ENCODE peak calls at places on chromosomes 5 and 9, in seven cellular contexts. D is Peyer's patch; H is brain microvascular endothelial cell; T is endodermal cell; Y is CD8-positive, alpha-beta T cell; L is lower lobe of right lung; P is mammary epithelial cell. F is an unnamed sample. For H3K36me3, the result is how much of the 10 kb centered on the place peaks cover.

GRCh38 chr5:36414869-36415282 is 113.2 kb upstream of the RANBP3L start:
- DNase-seq in D (no peak), H (no peak), T (peak), Y (no peak), L (no peak), P (peak), F (no peak)

GRCh38 chr5:56516441-56516840 is 283.3 kb upstream of the ANKRD55 start:
- DNase-seq in D (no peak), H (no peak), T (no peak), Y (no peak), L (no peak), P (no peak), F (no peak)

GRCh38 chr5:150789943-150790611 is 11.5 kb downstream of the SMIM3 start:
- DNase-seq in D (peak), H (peak), T (peak), Y (peak), L (no peak), P (peak), F (peak)

GRCh38 chr5:140550147-140551079 is 3.0 kb downstream of the EIF4EBP3 start:
- DNase-seq in D (peak), H (no peak), T (peak), Y (no peak), L (no peak), P (no peak), F (no peak)

GRCh38 chr5:71924325-71924724 is 182.9 kb upstream of the MAP1B start:
- DNase-seq in D (no peak), H (no peak), T (no peak), Y (no peak), L (no peak), P (no peak), F (no peak)

GRCh38 chr9:137437691-137438590 is 3.2 kb downstream of the ENTPD8 start:
- DNase-seq in D (no peak), H (no peak), T (no peak), Y (no peak), L (peak), P (no peak), F (no peak)

GRCh38 chr9:84978761-84979160 is 309.2 kb downstream of the NTRK2 start:
- DNase-seq in D (no peak), H (no peak), T (no peak), Y (no peak), L (no peak), P (peak), F (no peak)

GRCh38 chr5:125485003-125485641 is 738.7 kb upstream of the ZNF608 start:
- DNase-seq in D (peak), H (peak), T (peak), Y (no peak), L (no peak), P (peak), F (peak)

GRCh38 chr9:104872959-104873850 is 54.8 kb downstream of the ABCA1 start:
- DNase-seq in D (peak), H (peak), T (no peak), Y (no peak), L (no peak), P (peak), F (peak)

GRCh38 chr5:6319116-6319515 is 59.2 kb downstream of the MED10 start:
- DNase-seq in D (no peak), H (no peak), T (no peak), Y (no peak), L (no peak), P (no peak), F (no peak)

GRCh38 chr5:96602776-96603175 is 59.4 kb upstream of the CAST start:
- DNase-seq in D (no peak), H (no peak), T (no peak), Y (no peak), L (no peak), P (no peak), F (no peak)

GRCh38 chr5:8517461-8517860 is 648.5 kb downstream of the MTRR start:
- DNase-seq in D (no peak), H (peak), T (peak), Y (no peak), L (no peak), P (peak), F (no peak)

GRCh38 chr5:8598996-8599395 is 730.0 kb downstream of the MTRR start:
- DNase-seq in D (no peak), H (no peak), T (no peak), Y (no peak), L (no peak), P (no peak), F (no peak)

GRCh38 chr5:1419476-1420210 is 25.6 kb downstream of the SLC6A3 start:
- DNase-seq in D (peak), H (no peak), T (no peak), Y (no peak), L (no peak), P (no peak), F (no peak)

GRCh38 chr9:19650292-19650691 is 138.5 kb downstream of the SLC24A2 start:
- DNase-seq in D (no peak), H (no peak), T (no peak), Y (no peak), L (no peak), P (no peak), F (no peak)

GRCh38 chr5:107840161-107840560 is 169.4 kb upstream of the EFNA5 start:
- DNase-seq in D (no peak), H (no peak), T (peak), Y (no peak), L (no peak), P (no peak), F (no peak)

GRCh38 chr5:71576241-71576640 is 10.9 kb upstream of the MCCC2 start:
- DNase-seq in D (no peak), H (no peak), T (no peak), Y (no peak), L (no peak), P (no peak), F (no peak)

GRCh38 chr5:8184455-8185063 is 315.6 kb downstream of the MTRR start:
- DNase-seq in D (peak), H (peak), T (peak), Y (no peak), L (no peak), P (peak), F (no peak)

GRCh38 chr5:172801184-172801671 is 30.2 kb upstream of the DUSP1 start:
- DNase-seq in D (peak), H (peak), T (peak), Y (no peak), L (no peak), P (peak), F (peak)

GRCh38 chr5:61048534-61048933 is 103.5 kb downstream of the NDUFAF2 start:
- DNase-seq in D (no peak), H (peak), T (no peak), Y (no peak), L (no peak), P (peak), F (peak)

GRCh38 chr9:104746798-104747197 is 685 bp upstream of the NIPSNAP3A start:
- DNase-seq in D (no peak), H (no peak), T (no peak), Y (no peak), L (no peak), P (no peak), F (no peak)

GRCh38 chr5:128424672-128425071 is 113.4 kb downstream of the FBN2 start:
- DNase-seq in D (no peak), H (no peak), T (no peak), Y (no peak), L (no peak), P (no peak), F (no peak)

GRCh38 chr9:37963936-37964739 is 60.2 kb upstream of the SLC25A51 start:
- DNase-seq in D (peak), H (peak), T (no peak), Y (no peak), L (peak), P (peak), F (peak)

GRCh38 chr9:124347206-124347967 is 67.9 kb downstream of the PSMB7 start:
- DNase-seq in D (no peak), H (no peak), T (no peak), Y (no peak), L (peak), P (no peak), F (no peak)

GRCh38 chr5:172179032-172179989 is 8.7 kb downstream of the STK10 start:
- DNase-seq in D (peak), H (peak), T (no peak), Y (peak), L (no peak), P (no peak), F (no peak)

GRCh38 chr5:5178580-5178979 is 38.5 kb downstream of the ADAMTS16 start:
- DNase-seq in D (no peak), H (no peak), T (no peak), Y (no peak), L (no peak), P (no peak), F (no peak)

GRCh38 chr9:73037613-73038012 is 84.8 kb upstream of the ALDH1A1 start:
- DNase-seq in D (no peak), H (no peak), T (no peak), Y (no peak), L (no peak), P (no peak), F (no peak)

GRCh38 chr5:120730214-120730613 is 266.1 kb downstream of the PRR16 start:
- DNase-seq in D (no peak), H (no peak), T (no peak), Y (no peak), L (no peak), P (no peak), F (no peak)

GRCh38 chr5:93302711-93303110 is 278.3 kb downstream of the NR2F1-AS1 start:
- DNase-seq in D (no peak), H (no peak), T (no peak), Y (no peak), L (no peak), P (no peak), F (no peak)

GRCh38 chr5:59407967-59408366 is 485.6 kb downstream of the PDE4D start:
- DNase-seq in D (no peak), H (no peak), T (no peak), Y (no peak), L (no peak), P (no peak), F (no peak)

GRCh38 chr5:59416441-59416840 is 477.1 kb downstream of the PDE4D start:
- DNase-seq in D (no peak), H (no peak), T (no peak), Y (no peak), L (no peak), P (no peak), F (peak)

GRCh38 chr5:59412428-59412827 is 481.1 kb downstream of the PDE4D start:
- DNase-seq in D (no peak), H (no peak), T (no peak), Y (no peak), L (no peak), P (no peak), F (no peak)
- H3K36me3 ChIP-seq in D (under half), H (under half), T (under half), Y (under half), L (under half), P (under half), F (under half)

GRCh38 chr5:79021753-79022152 is 36.6 kb upstream of the ARSB start:
- DNase-seq in D (no peak), H (no peak), T (peak), Y (no peak), L (no peak), P (no peak), F (no peak)

GRCh38 chr5:79023947-79024346 is 38.8 kb upstream of the ARSB start:
- DNase-seq in D (no peak), H (no peak), T (no peak), Y (no peak), L (no peak), P (no peak), F (no peak)

GRCh38 chr5:79023323-79023722 is 38.2 kb upstream of the ARSB start:
- DNase-seq in D (no peak), H (no peak), T (no peak), Y (no peak), L (no peak), P (no peak), F (no peak)

GRCh38 chr5:79025054-79025465 is 40.0 kb upstream of the ARSB start:
- DNase-seq in D (peak), H (peak), T (peak), Y (peak), L (peak), P (peak), F (no peak)

DNA sequence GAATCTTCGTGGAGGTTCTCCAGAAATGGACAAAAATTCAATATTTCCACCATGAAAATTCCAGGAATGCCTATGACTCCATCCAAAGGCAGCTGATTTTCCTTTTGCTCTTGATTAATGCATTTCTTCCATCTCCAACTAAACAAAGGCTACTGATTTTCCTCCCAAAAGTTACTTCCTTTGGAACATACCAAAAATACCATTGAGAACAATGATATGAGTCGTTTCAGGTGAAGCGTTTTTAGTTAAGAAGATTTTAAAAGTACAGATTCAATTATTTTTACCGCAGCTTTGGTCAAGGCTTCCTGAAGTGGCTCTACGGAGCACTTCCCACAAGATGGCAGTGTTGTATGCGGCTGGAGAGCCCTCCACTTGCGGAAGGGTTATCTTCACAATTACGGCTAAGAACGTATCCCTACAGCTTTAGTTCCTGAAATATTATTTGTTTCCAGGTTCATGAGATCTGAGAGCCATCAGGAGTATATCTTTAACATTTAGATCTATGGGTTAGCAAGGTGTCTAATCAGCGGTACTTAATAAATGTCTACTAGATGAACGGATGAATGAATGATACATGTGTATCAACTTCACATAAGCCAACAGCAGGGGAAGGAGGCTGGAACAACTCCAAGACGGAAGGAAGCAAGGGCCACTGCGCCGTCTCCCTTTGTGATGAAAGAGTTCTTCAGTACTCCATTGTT is 35.9 kb upstream of the ARSB start:
- DNase-seq in D (peak), H (peak), T (peak), Y (no peak), L (peak), P (peak), F (peak)
- TF ChIP-seq CTCF in D (peak), H (peak), T (peak), Y (peak), L (peak), P (peak), F (peak)

DNA sequence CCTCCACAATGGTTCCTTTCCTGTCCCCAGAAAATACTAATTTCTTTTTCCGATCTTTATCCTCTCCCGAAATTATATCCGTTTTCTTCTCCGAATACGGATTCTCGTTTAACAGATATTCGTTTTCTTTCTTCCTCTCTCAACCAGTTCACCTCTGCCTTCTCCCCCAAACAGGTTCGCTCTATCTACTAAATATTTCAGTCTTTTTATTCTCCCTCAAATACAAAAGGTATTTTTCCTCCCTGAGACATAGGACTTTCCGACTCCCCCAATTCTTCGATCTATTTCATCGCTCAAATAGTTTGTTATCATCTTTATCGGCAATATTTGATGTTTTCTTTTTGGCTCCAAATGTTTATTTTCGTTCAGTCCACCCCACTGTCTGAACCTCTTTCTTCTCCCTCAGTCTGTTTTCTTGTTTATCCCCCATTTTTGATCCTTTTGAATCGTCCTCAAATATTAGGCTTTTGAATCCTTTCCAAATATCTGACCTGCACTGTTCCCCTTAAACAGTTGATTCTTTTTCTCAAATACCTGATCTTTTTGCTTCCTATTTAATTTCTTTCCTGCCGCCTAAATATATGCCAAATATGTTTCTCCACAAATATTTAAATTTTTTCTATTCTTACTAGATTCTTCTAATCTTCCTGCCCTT is 4.4 kb downstream of the PITX1 start:
- DNase-seq in D (no peak), H (no peak), T (no peak), Y (no peak), L (no peak), P (no peak), F (no peak)
- H3K4me3 ChIP-seq in D (no peak), H (no peak), T (no peak), Y (no peak), L (no peak), P (no peak), F (no peak)

GRCh38 chr9:115024925-115025535 is 92.9 kb downstream of the TNC start:
- DNase-seq in D (no peak), H (no peak), T (no peak), Y (no peak), L (no peak), P (no peak), F (no peak)
- H3K36me3 ChIP-seq in D (under half), H (under half), T (under half), Y (under half), L (under half), P (under half), F (under half)